ENCODE peak calls at places on chromosomes 2 and 18, in eight cellular contexts. S, I, R, F, Z, T, G and C are unnamed samples.

GRCh38 chr18:67359868-67360838 is 156.4 kb downstream of the DSEL start:
- DNase-seq in S (no peak), I (peak), R (no peak), F (no peak), Z (peak), T (peak), G (peak), C (no peak)

GRCh38 chr2:126244937-126245336 is 411.0 kb upstream of the GYPC start:
- DNase-seq in S (no peak), I (peak), R (peak), F (peak), Z (peak), T (no peak), G (no peak), C (peak)

GRCh38 chr18:10140461-10140911 is 226.7 kb downstream of the VAPA start:
- DNase-seq in S (no peak), I (no peak), R (no peak), F (no peak), Z (no peak), T (no peak), G (no peak), C (no peak)

GRCh38 chr2:28648147-28648546 is 103.5 kb upstream of the PPP1CB start:
- DNase-seq in S (no peak), I (no peak), R (no peak), F (no peak), Z (no peak), T (no peak), G (no peak), C (no peak)

GRCh38 chr2:222241054-222241453 is 57.7 kb downstream of the PAX3 start:
- DNase-seq in S (no peak), I (no peak), R (no peak), F (no peak), Z (no peak), T (no peak), G (no peak), C (peak)

GRCh38 chr18:7334973-7335568 is 104.2 kb downstream of the LRRC30 start:
- DNase-seq in S (no peak), I (no peak), R (no peak), F (no peak), Z (no peak), T (no peak), G (no peak), C (peak)

GRCh38 chr2:17115042-17115441 is 403.2 kb downstream of the RAD51AP2 start:
- DNase-seq in S (no peak), I (no peak), R (no peak), F (no peak), Z (no peak), T (no peak), G (no peak), C (no peak)

GRCh38 chr2:181231886-181232644 is 225.1 kb upstream of the ITGA4 start:
- DNase-seq in S (no peak), I (no peak), R (no peak), F (no peak), Z (no peak), T (no peak), G (no peak), C (no peak)

GRCh38 chr2:217703999-217704398 is 298.8 kb downstream of the TNS1 start:
- DNase-seq in S (no peak), I (no peak), R (no peak), F (peak), Z (no peak), T (no peak), G (no peak), C (no peak)

GRCh38 chr2:230230087-230230486 is 4.6 kb downstream of the SP140 start:
- DNase-seq in S (no peak), I (no peak), R (peak), F (no peak), Z (no peak), T (no peak), G (peak), C (peak)

GRCh38 chr2:208549546-208550158 is 143.1 kb downstream of the PTH2R start:
- DNase-seq in S (no peak), I (no peak), R (no peak), F (no peak), Z (no peak), T (no peak), G (no peak), C (no peak)

GRCh38 chr2:157782057-157782845 is 93.9 kb downstream of the ACVR1 start:
- DNase-seq in S (no peak), I (no peak), R (no peak), F (no peak), Z (no peak), T (no peak), G (no peak), C (no peak)

GRCh38 chr2:10058251-10059015 is 15.1 kb downstream of the KLF11 start:
- DNase-seq in S (no peak), I (no peak), R (peak), F (no peak), Z (no peak), T (no peak), G (no peak), C (no peak)

GRCh38 chr2:46983065-46983801 is 67.6 kb upstream of the MCFD2 start:
- DNase-seq in S (no peak), I (no peak), R (peak), F (no peak), Z (no peak), T (no peak), G (no peak), C (peak)

GRCh38 chr18:46832856-46833255 is 76.0 kb upstream of the ST8SIA5 start:
- DNase-seq in S (no peak), I (no peak), R (no peak), F (no peak), Z (no peak), T (no peak), G (no peak), C (no peak)

GRCh38 chr18:50849448-50849847 is 29.5 kb upstream of the ME2 start:
- DNase-seq in S (no peak), I (no peak), R (no peak), F (no peak), Z (no peak), T (no peak), G (peak), C (no peak)

GRCh38 chr2:139209586-139209985 is 429.4 kb upstream of the NXPH2 start:
- DNase-seq in S (no peak), I (no peak), R (no peak), F (no peak), Z (no peak), T (no peak), G (no peak), C (no peak)

GRCh38 chr2:206512999-206513398 is 69.7 kb downstream of the ADAM23 start:
- DNase-seq in S (no peak), I (no peak), R (no peak), F (no peak), Z (no peak), T (no peak), G (no peak), C (no peak)

GRCh38 chr2:144516981-144517824 is 2.7 kb downstream of the ZEB2 start:
- DNase-seq in S (no peak), I (peak), R (peak), F (no peak), Z (peak), T (peak), G (peak), C (peak)

GRCh38 chr18:28087173-28087563 is 89.8 kb downstream of the CDH2 start:
- DNase-seq in S (no peak), I (no peak), R (no peak), F (no peak), Z (no peak), T (no peak), G (no peak), C (no peak)

GRCh38 chr2:21452263-21452662 is 328.5 kb downstream of the TDRD15 start:
- DNase-seq in S (no peak), I (no peak), R (peak), F (no peak), Z (no peak), T (no peak), G (no peak), C (no peak)

GRCh38 chr18:50989711-50990110 is 21.9 kb downstream of the ELAC1 start:
- DNase-seq in S (no peak), I (no peak), R (no peak), F (no peak), Z (no peak), T (no peak), G (no peak), C (no peak)

GRCh38 chr2:217160978-217161973 is 301.4 kb upstream of the TNP1 start:
- DNase-seq in S (no peak), I (peak), R (no peak), F (no peak), Z (no peak), T (no peak), G (no peak), C (no peak)

GRCh38 chr2:127901339-127902072 is 15.8 kb upstream of the AMMECR1L start:
- DNase-seq in S (no peak), I (no peak), R (no peak), F (no peak), Z (peak), T (no peak), G (no peak), C (no peak)

GRCh38 chr2:98043101-98043500 is 43.9 kb upstream of the VWA3B start:
- DNase-seq in S (no peak), I (no peak), R (peak), F (no peak), Z (no peak), T (no peak), G (no peak), C (no peak)

GRCh38 chr2:12604248-12604801 is 112.4 kb upstream of the TRIB2 start:
- DNase-seq in S (no peak), I (no peak), R (no peak), F (no peak), Z (no peak), T (no peak), G (no peak), C (no peak)

GRCh38 chr2:234770081-234770506 is 181.7 kb upstream of the SH3BP4 start:
- DNase-seq in S (no peak), I (no peak), R (no peak), F (peak), Z (no peak), T (no peak), G (peak), C (peak)

GRCh38 chr2:189142893-189143759 is 36.4 kb downstream of the COL5A2 start:
- DNase-seq in S (no peak), I (peak), R (peak), F (no peak), Z (no peak), T (peak), G (peak), C (peak)

GRCh38 chr2:12918841-12919445 is 202.2 kb downstream of the TRIB2 start:
- DNase-seq in S (no peak), I (no peak), R (no peak), F (no peak), Z (peak), T (no peak), G (peak), C (no peak)

GRCh38 chr2:176140520-176141317 is 10.6 kb upstream of the HOXD4 start:
- DNase-seq in S (peak), I (peak), R (peak), F (peak), Z (peak), T (peak), G (peak), C (peak)

GRCh38 chr2:27655155-27655951 is 8.1 kb downstream of the SUPT7L start:
- DNase-seq in S (no peak), I (peak), R (peak), F (no peak), Z (no peak), T (no peak), G (peak), C (no peak)

GRCh38 chr18:45838302-45839070 is 13.0 kb downstream of the SIGLEC15 start:
- DNase-seq in S (no peak), I (peak), R (no peak), F (no peak), Z (no peak), T (no peak), G (no peak), C (peak)

GRCh38 chr2:21543630-21544029 is 419.9 kb downstream of the TDRD15 start:
- DNase-seq in S (no peak), I (no peak), R (no peak), F (no peak), Z (no peak), T (no peak), G (no peak), C (no peak)

GRCh38 chr2:156883828-156884615 is 373.5 kb upstream of the GALNT5 start:
- DNase-seq in S (no peak), I (no peak), R (no peak), F (no peak), Z (no peak), T (no peak), G (peak), C (no peak)

GRCh38 chr2:121061633-121062032 is 223.4 kb downstream of the TFCP2L1 start:
- DNase-seq in S (no peak), I (no peak), R (no peak), F (no peak), Z (no peak), T (no peak), G (no peak), C (no peak)

GRCh38 chr18:11389281-11389680 is 220.1 kb upstream of the SLC35G4 start:
- DNase-seq in S (no peak), I (no peak), R (no peak), F (no peak), Z (no peak), T (no peak), G (no peak), C (no peak)

GRCh38 chr2:949894-950626 is 589 bp upstream of the SNTG2 start:
- DNase-seq in S (no peak), I (no peak), R (peak), F (no peak), Z (no peak), T (no peak), G (no peak), C (peak)

GRCh38 chr18:22828171-22828570 is 105.0 kb upstream of the RBBP8 start:
- DNase-seq in S (no peak), I (no peak), R (no peak), F (no peak), Z (no peak), T (no peak), G (peak), C (no peak)

GRCh38 chr2:241809383-241810303 is 650 bp downstream of the NEU4 start:
- DNase-seq in S (no peak), I (no peak), R (peak), F (peak), Z (no peak), T (no peak), G (no peak), C (no peak)